ENCODE peak calls at places on chromosomes 3 and 15, in five cellular contexts. E is GM12865, S is NCI-H1417, H is retina, I is mammary epithelial cell. M is an unnamed sample.

GRCh38 chr3:8845641-8846040 is 76.2 kb upstream of the OXTR start:
- DNase-seq in E (no peak), S (no peak), H (no peak), I (peak), M (no peak)

GRCh38 chr15:64841258-64842098 is at the start of gene PLEKHO2:
- DNase-seq in E (peak), S (peak), H (peak), I (peak), M (peak)

GRCh38 chr15:31427411-31427810 is 100.8 kb downstream of the KLF13 start:
- DNase-seq in E (no peak), S (no peak), H (no peak), I (no peak), M (no peak)

GRCh38 chr15:85764649-85765277 is 30.0 kb downstream of the KLHL25 start:
- DNase-seq in E (no peak), S (no peak), H (no peak), I (peak), M (no peak)

GRCh38 chr15:41493205-41493901 is at the start of gene ITPKA:
- DNase-seq in E (peak), S (peak), H (peak), I (peak), M (peak)

GRCh38 chr3:124885466-124886167 is 1.5 kb downstream of the ITGB5 start:
- DNase-seq in E (no peak), S (peak), H (peak), I (peak), M (no peak)

GRCh38 chr15:86021281-86022264 is 58.1 kb upstream of the AGBL1 start:
- DNase-seq in E (no peak), S (no peak), H (no peak), I (peak), M (no peak)

GRCh38 chr15:74817370-74817737 is 4.7 kb downstream of the LMAN1L start:
- DNase-seq in E (peak), S (no peak), H (peak), I (peak), M (no peak)

GRCh38 chr3:27090265-27091041 is 278.7 kb downstream of the NEK10 start:
- DNase-seq in E (no peak), S (no peak), H (peak), I (no peak), M (no peak)

GRCh38 chr3:16842710-16843270 is 42.0 kb upstream of the PLCL2 start:
- DNase-seq in E (no peak), S (peak), H (no peak), I (no peak), M (no peak)

GRCh38 chr15:83571820-83572707 is 81.9 kb upstream of the ADAMTSL3 start:
- DNase-seq in E (peak), S (no peak), H (peak), I (no peak), M (no peak)

GRCh38 chr15:49282366-49282765 is 112.3 kb downstream of the GALK2 start:
- DNase-seq in E (no peak), S (no peak), H (no peak), I (no peak), M (no peak)

GRCh38 chr3:149620291-149621020 is 37.4 kb downstream of the WWTR1 start:
- DNase-seq in E (peak), S (no peak), H (no peak), I (peak), M (no peak)

GRCh38 chr15:71654714-71655174 is 155.6 kb upstream of the NR2E3 start:
- DNase-seq in E (no peak), S (no peak), H (no peak), I (no peak), M (no peak)

GRCh38 chr3:100556656-100557310 is 52.6 kb upstream of the ADGRG7 start:
- DNase-seq in E (no peak), S (no peak), H (no peak), I (peak), M (no peak)

GRCh38 chr15:75042730-75043508 is 19.5 kb downstream of the PPCDC start:
- DNase-seq in E (peak), S (no peak), H (peak), I (peak), M (peak)

GRCh38 chr3:30894521-30895289 is at the start of gene GADL1:
- DNase-seq in E (peak), S (no peak), H (peak), I (peak), M (no peak)

GRCh38 chr3:48709051-48709461 is 8.0 kb downstream of the IP6K2 start:
- DNase-seq in E (no peak), S (no peak), H (no peak), I (peak), M (peak)

GRCh38 chr3:191768421-191768820 is 307.5 kb downstream of the PYDC2 start:
- DNase-seq in E (peak), S (no peak), H (no peak), I (no peak), M (no peak)

GRCh38 chr3:197613187-197613586 is 57.4 kb upstream of the BDH1 start:
- DNase-seq in E (no peak), S (no peak), H (no peak), I (no peak), M (no peak)

GRCh38 chr3:81728766-81729544 is 32.5 kb downstream of the GBE1 start:
- DNase-seq in E (no peak), S (no peak), H (no peak), I (peak), M (no peak)

GRCh38 chr3:36434682-36435426 is 54.5 kb downstream of the STAC start:
- DNase-seq in E (no peak), S (no peak), H (no peak), I (peak), M (no peak)

GRCh38 chr3:133472242-133472641 is 72.4 kb downstream of the BFSP2 start:
- DNase-seq in E (no peak), S (peak), H (no peak), I (peak), M (no peak)

GRCh38 chr3:24513463-24513862 is 18.8 kb upstream of the THRB start:
- DNase-seq in E (no peak), S (no peak), H (no peak), I (no peak), M (no peak)

GRCh38 chr15:60582370-60583036 is 103.6 kb upstream of the ICE2 start:
- DNase-seq in E (peak), S (no peak), H (no peak), I (no peak), M (no peak)

GRCh38 chr3:172208586-172209332 is 169.4 kb downstream of the FNDC3B start:
- DNase-seq in E (no peak), S (no peak), H (no peak), I (peak), M (no peak)

GRCh38 chr3:38122712-38123290 is 14.1 kb downstream of the ACAA1 start:
- DNase-seq in E (no peak), S (no peak), H (no peak), I (no peak), M (no peak)

GRCh38 chr15:63366451-63366850 is 15.2 kb downstream of the CA12 start:
- DNase-seq in E (no peak), S (no peak), H (no peak), I (no peak), M (no peak)

GRCh38 chr3:13013994-13014754 is 59.1 kb downstream of the IQSEC1 start:
- DNase-seq in E (peak), S (no peak), H (no peak), I (no peak), M (no peak)

GRCh38 chr3:37995652-37996641 is 5.4 kb downstream of the VILL start:
- DNase-seq in E (no peak), S (no peak), H (no peak), I (no peak), M (no peak)

GRCh38 chr15:44427756-44428724 is 611 bp downstream of the CTDSPL2 start:
- DNase-seq in E (peak), S (peak), H (no peak), I (peak), M (no peak)

GRCh38 chr15:53917109-53917508 is 61.1 kb upstream of the UNC13C start:
- DNase-seq in E (no peak), S (no peak), H (no peak), I (peak), M (no peak)

GRCh38 chr3:177811111-177811510 is 613.8 kb upstream of the TBL1XR1 start:
- DNase-seq in E (no peak), S (no peak), H (no peak), I (no peak), M (no peak)

GRCh38 chr15:43251185-43251862 is 15.4 kb downstream of the TGM5 start:
- DNase-seq in E (no peak), S (no peak), H (no peak), I (no peak), M (no peak)

GRCh38 chr3:32460031-32460749 is 42.5 kb downstream of the CMTM6 start:
- DNase-seq in E (peak), S (peak), H (peak), I (no peak), M (no peak)